ENCODE peak calls at places on chromosomes 3 and 15, in ten cellular contexts. One of them, this sample, is unnamed.

GRCh38 chr15:49875392-49875791 is 243.6 kb downstream of the ATP8B4 start:
- DNase-seq in IMR-90: no peak
- DNase-seq in kidney tubule cell: peak
- DNase-seq in memory B cell: no peak
- DNase-seq in NCI-H460: no peak
- DNase-seq in stimulated activated CD4-positive, alpha-beta T cell treated with anti-CD3 and anti-CD28 coated beads, Interleukin-1b, Interleukin-23, amount 100 ng/mL, for 24 hours: no peak
- DNase-seq in psoas muscle: no peak
- DNase-seq in GM23338: peak
- DNase-seq in stomach: no peak
- DNase-seq in Calu3: peak
- DNase-seq in this sample: no peak

GRCh38 chr3:17287006-17287689 is 402.4 kb downstream of the PLCL2 start:
- DNase-seq in IMR-90: no peak
- DNase-seq in kidney tubule cell: no peak
- DNase-seq in memory B cell: no peak
- DNase-seq in NCI-H460: no peak
- DNase-seq in stimulated activated CD4-positive, alpha-beta T cell treated with anti-CD3 and anti-CD28 coated beads, Interleukin-1b, Interleukin-23, amount 100 ng/mL, for 24 hours: no peak
- DNase-seq in psoas muscle: no peak
- DNase-seq in GM23338: no peak
- DNase-seq in stomach: no peak
- DNase-seq in Calu3: no peak
- DNase-seq in this sample: no peak

GRCh38 chr15:78810377-78811123 is 714 bp downstream of the ADAMTS7 start:
- DNase-seq in IMR-90: peak
- DNase-seq in kidney tubule cell: peak
- DNase-seq in memory B cell: no peak
- DNase-seq in NCI-H460: no peak
- DNase-seq in stimulated activated CD4-positive, alpha-beta T cell treated with anti-CD3 and anti-CD28 coated beads, Interleukin-1b, Interleukin-23, amount 100 ng/mL, for 24 hours: no peak
- DNase-seq in psoas muscle: peak
- DNase-seq in GM23338: peak
- DNase-seq in stomach: peak
- DNase-seq in Calu3: peak
- DNase-seq in this sample: no peak

GRCh38 chr3:187208159-187208558 is 10.9 kb downstream of the RTP1 start:
- DNase-seq in IMR-90: peak
- DNase-seq in kidney tubule cell: peak
- DNase-seq in memory B cell: no peak
- DNase-seq in NCI-H460: no peak
- DNase-seq in stimulated activated CD4-positive, alpha-beta T cell treated with anti-CD3 and anti-CD28 coated beads, Interleukin-1b, Interleukin-23, amount 100 ng/mL, for 24 hours: no peak
- DNase-seq in psoas muscle: no peak
- DNase-seq in GM23338: no peak
- DNase-seq in stomach: no peak
- DNase-seq in Calu3: peak
- DNase-seq in this sample: no peak

GRCh38 chr15:41494922-41495735 is 1.5 kb downstream of the ITPKA start:
- DNase-seq in IMR-90: no peak
- DNase-seq in kidney tubule cell: no peak
- DNase-seq in memory B cell: peak
- DNase-seq in NCI-H460: no peak
- DNase-seq in stimulated activated CD4-positive, alpha-beta T cell treated with anti-CD3 and anti-CD28 coated beads, Interleukin-1b, Interleukin-23, amount 100 ng/mL, for 24 hours: no peak
- DNase-seq in psoas muscle: no peak
- DNase-seq in GM23338: peak
- DNase-seq in stomach: peak
- DNase-seq in Calu3: peak
- DNase-seq in this sample: no peak

GRCh38 chr15:25866251-25866650 is 3.1 kb upstream of the ATP10A start:
- DNase-seq in IMR-90: no peak
- DNase-seq in kidney tubule cell: no peak
- DNase-seq in memory B cell: no peak
- DNase-seq in NCI-H460: no peak
- DNase-seq in stimulated activated CD4-positive, alpha-beta T cell treated with anti-CD3 and anti-CD28 coated beads, Interleukin-1b, Interleukin-23, amount 100 ng/mL, for 24 hours: no peak
- DNase-seq in psoas muscle: no peak
- DNase-seq in GM23338: no peak
- DNase-seq in stomach: no peak
- DNase-seq in Calu3: no peak
- DNase-seq in this sample: no peak

GRCh38 chr3:132268956-132269355 is 48.3 kb upstream of the ACP3 start:
- DNase-seq in IMR-90: peak
- DNase-seq in kidney tubule cell: peak
- DNase-seq in memory B cell: no peak
- DNase-seq in NCI-H460: no peak
- DNase-seq in stimulated activated CD4-positive, alpha-beta T cell treated with anti-CD3 and anti-CD28 coated beads, Interleukin-1b, Interleukin-23, amount 100 ng/mL, for 24 hours: no peak
- DNase-seq in psoas muscle: no peak
- DNase-seq in GM23338: peak
- DNase-seq in stomach: no peak
- DNase-seq in Calu3: peak
- DNase-seq in this sample: no peak

GRCh38 chr15:67922971-67923646 is 83.3 kb upstream of the RNU6-1 start:
- DNase-seq in IMR-90: no peak
- DNase-seq in kidney tubule cell: no peak
- DNase-seq in memory B cell: no peak
- DNase-seq in NCI-H460: no peak
- DNase-seq in stimulated activated CD4-positive, alpha-beta T cell treated with anti-CD3 and anti-CD28 coated beads, Interleukin-1b, Interleukin-23, amount 100 ng/mL, for 24 hours: no peak
- DNase-seq in psoas muscle: no peak
- DNase-seq in GM23338: no peak
- DNase-seq in stomach: no peak
- DNase-seq in Calu3: no peak
- DNase-seq in this sample: no peak

GRCh38 chr15:78000089-78000926 is 77.2 kb downstream of the TBC1D2B start:
- DNase-seq in IMR-90: peak
- DNase-seq in kidney tubule cell: peak
- DNase-seq in memory B cell: peak
- DNase-seq in NCI-H460: peak
- DNase-seq in stimulated activated CD4-positive, alpha-beta T cell treated with anti-CD3 and anti-CD28 coated beads, Interleukin-1b, Interleukin-23, amount 100 ng/mL, for 24 hours: peak
- DNase-seq in psoas muscle: peak
- DNase-seq in GM23338: peak
- DNase-seq in stomach: peak
- DNase-seq in Calu3: peak
- DNase-seq in this sample: peak

GRCh38 chr3:81466161-81466560 is 295.3 kb downstream of the GBE1 start:
- DNase-seq in IMR-90: no peak
- DNase-seq in kidney tubule cell: no peak
- DNase-seq in memory B cell: no peak
- DNase-seq in NCI-H460: no peak
- DNase-seq in stimulated activated CD4-positive, alpha-beta T cell treated with anti-CD3 and anti-CD28 coated beads, Interleukin-1b, Interleukin-23, amount 100 ng/mL, for 24 hours: no peak
- DNase-seq in psoas muscle: no peak
- DNase-seq in GM23338: no peak
- DNase-seq in stomach: no peak
- DNase-seq in Calu3: no peak
- DNase-seq in this sample: no peak

GRCh38 chr15:49876401-49877038 is 242.5 kb downstream of the ATP8B4 start:
- DNase-seq in IMR-90: no peak
- DNase-seq in kidney tubule cell: peak
- DNase-seq in memory B cell: no peak
- DNase-seq in NCI-H460: no peak
- DNase-seq in stimulated activated CD4-positive, alpha-beta T cell treated with anti-CD3 and anti-CD28 coated beads, Interleukin-1b, Interleukin-23, amount 100 ng/mL, for 24 hours: no peak
- DNase-seq in psoas muscle: no peak
- DNase-seq in GM23338: peak
- DNase-seq in stomach: no peak
- DNase-seq in Calu3: no peak
- DNase-seq in this sample: no peak

GRCh38 chr3:14725015-14725431 is 50.1 kb downstream of the C3orf20 start:
- DNase-seq in IMR-90: peak
- DNase-seq in kidney tubule cell: peak
- DNase-seq in memory B cell: no peak
- DNase-seq in NCI-H460: no peak
- DNase-seq in stimulated activated CD4-positive, alpha-beta T cell treated with anti-CD3 and anti-CD28 coated beads, Interleukin-1b, Interleukin-23, amount 100 ng/mL, for 24 hours: no peak
- DNase-seq in psoas muscle: peak
- DNase-seq in GM23338: no peak
- DNase-seq in stomach: no peak
- DNase-seq in Calu3: no peak
- DNase-seq in this sample: no peak

GRCh38 chr3:39592306-39592705 is 124.8 kb downstream of the MOBP start:
- DNase-seq in IMR-90: no peak
- DNase-seq in kidney tubule cell: no peak
- DNase-seq in memory B cell: no peak
- DNase-seq in NCI-H460: no peak
- DNase-seq in stimulated activated CD4-positive, alpha-beta T cell treated with anti-CD3 and anti-CD28 coated beads, Interleukin-1b, Interleukin-23, amount 100 ng/mL, for 24 hours: no peak
- DNase-seq in psoas muscle: no peak
- DNase-seq in GM23338: no peak
- DNase-seq in stomach: no peak
- DNase-seq in Calu3: no peak
- DNase-seq in this sample: no peak

GRCh38 chr3:13347390-13347966 is 72.6 kb downstream of the NUP210 start:
- DNase-seq in IMR-90: peak
- DNase-seq in kidney tubule cell: no peak
- DNase-seq in memory B cell: no peak
- DNase-seq in NCI-H460: no peak
- DNase-seq in stimulated activated CD4-positive, alpha-beta T cell treated with anti-CD3 and anti-CD28 coated beads, Interleukin-1b, Interleukin-23, amount 100 ng/mL, for 24 hours: no peak
- DNase-seq in psoas muscle: no peak
- DNase-seq in GM23338: peak
- DNase-seq in stomach: no peak
- DNase-seq in Calu3: no peak
- DNase-seq in this sample: no peak

GRCh38 chr3:113556556-113557335 is 24.4 kb downstream of the SIDT1 start:
- DNase-seq in IMR-90: no peak
- DNase-seq in kidney tubule cell: no peak
- DNase-seq in memory B cell: no peak
- DNase-seq in NCI-H460: no peak
- DNase-seq in stimulated activated CD4-positive, alpha-beta T cell treated with anti-CD3 and anti-CD28 coated beads, Interleukin-1b, Interleukin-23, amount 100 ng/mL, for 24 hours: no peak
- DNase-seq in psoas muscle: no peak
- DNase-seq in GM23338: no peak
- DNase-seq in stomach: no peak
- DNase-seq in Calu3: no peak
- DNase-seq in this sample: no peak

GRCh38 chr15:67176195-67176971 is 78.1 kb downstream of the AAGAB start:
- DNase-seq in IMR-90: no peak
- DNase-seq in kidney tubule cell: no peak
- DNase-seq in memory B cell: no peak
- DNase-seq in NCI-H460: no peak
- DNase-seq in stimulated activated CD4-positive, alpha-beta T cell treated with anti-CD3 and anti-CD28 coated beads, Interleukin-1b, Interleukin-23, amount 100 ng/mL, for 24 hours: no peak
- DNase-seq in psoas muscle: peak
- DNase-seq in GM23338: peak
- DNase-seq in stomach: peak
- DNase-seq in Calu3: no peak
- DNase-seq in this sample: no peak

This sample was measured in T follicular helper cell.